ENCODE peak calls at places on chromosomes 11 and 22, in five cellular contexts. X is CD8-positive, alpha-beta T cell; D is BE2C; I is WERI-Rb-1; W is aorta. J is an unnamed sample.

GRCh38 chr11:26286472-26287066 is 45.4 kb upstream of the ANO3 start:
- DNase-seq in X (no peak), D (peak; percentile 35), I (peak; percentile 23), W (no peak), J (peak; percentile 48)

GRCh38 chr11:126352934-126353801 is 2.3 kb upstream of the ST3GAL4 start:
- DNase-seq in X (no peak), D (no peak), I (peak; percentile 65), W (peak; percentile 4), J (peak; percentile 47)

GRCh38 chr22:47419239-47419638 is 656.8 kb downstream of the TBC1D22A start:
- DNase-seq in X (no peak), D (no peak), I (no peak), W (no peak), J (no peak)

GRCh38 chr11:74171630-74172465 is 759 bp downstream of the PPME1 start:
- DNase-seq in X (no peak), D (no peak), I (no peak), W (no peak), J (peak; percentile 14)

GRCh38 chr11:76077575-76078150 is 128.6 kb downstream of the WNT11 start:
- DNase-seq in X (no peak), D (no peak), I (no peak), W (no peak), J (peak; percentile 15)

GRCh38 chr22:21652010-21652546 is 10.0 kb downstream of the SDF2L1 start:
- DNase-seq in X (peak; percentile 75), D (peak; percentile 96), I (peak; percentile 93), W (peak; percentile 96), J (peak; percentile 96)

GRCh38 chr22:38135133-38135706 is 24.7 kb upstream of the BAIAP2L2 start:
- DNase-seq in X (no peak), D (peak; percentile 67), I (no peak), W (peak; percentile 68), J (no peak)

GRCh38 chr22:33440756-33441155 is 382.6 kb upstream of the SYN3 start:
- DNase-seq in X (no peak), D (no peak), I (no peak), W (no peak), J (no peak)

GRCh38 chr11:1267441-1268100 is 41.9 kb downstream of the TOLLIP start:
- DNase-seq in X (no peak), D (no peak), I (no peak), W (no peak), J (no peak)

GRCh38 chr11:101446238-101446637 is 137.6 kb downstream of the TRPC6 start:
- DNase-seq in X (no peak), D (no peak), I (no peak), W (no peak), J (no peak)

GRCh38 chr11:76217653-76218160 is 11.4 kb upstream of the WNT11 start:
- DNase-seq in X (no peak), D (no peak), I (no peak), W (peak; percentile 64), J (no peak)

GRCh38 chr11:65851811-65852507 is 6.0 kb downstream of the CFL1 start:
- DNase-seq in X (no peak), D (no peak), I (no peak), W (peak; percentile 59), J (no peak)

GRCh38 chr22:39097098-39098020 is at the start of gene APOBEC3H:
- DNase-seq in X (no peak), D (no peak), I (no peak), W (peak; percentile 77), J (no peak)

GRCh38 chr11:34940026-34940677 is 23.7 kb downstream of the PDHX start:
- DNase-seq in X (no peak), D (no peak), I (no peak), W (no peak), J (no peak)

GRCh38 chr11:66045177-66045639 is 3.8 kb downstream of the GAL3ST3 start:
- DNase-seq in X (peak; percentile 77), D (peak; percentile 87), I (peak; percentile 89), W (peak; percentile 93), J (peak; percentile 92)

GRCh38 chr11:110529043-110529442 is 99.3 kb downstream of the FDX1 start:
- DNase-seq in X (no peak), D (no peak), I (no peak), W (no peak), J (peak; percentile 25)

GRCh38 chr11:73308963-73309960 is 1.2 kb downstream of the ARHGEF17 start:
- DNase-seq in X (no peak), D (peak; percentile 52), I (no peak), W (peak; percentile 96), J (peak; percentile 74)

GRCh38 chr22:50157976-50158375 is 12.6 kb upstream of the PANX2 start:
- DNase-seq in X (no peak), D (no peak), I (no peak), W (peak; percentile 51), J (no peak)

GRCh38 chr11:9577551-9577950 is 4.1 kb downstream of the WEE1 start:
- DNase-seq in X (no peak), D (no peak), I (no peak), W (no peak), J (no peak)

GRCh38 chr11:120013325-120014250 is 124.3 kb downstream of the TRIM29 start:
- DNase-seq in X (no peak), D (peak; percentile 91), I (peak; percentile 81), W (no peak), J (peak; percentile 88)

GRCh38 chr11:31826530-31827438 is 15.7 kb upstream of the PAX6 start:
- DNase-seq in X (no peak), D (no peak), I (no peak), W (no peak), J (no peak)

GRCh38 chr11:64121637-64122410 is 44.1 kb downstream of the MACROD1 start:
- DNase-seq in X (no peak), D (no peak), I (no peak), W (no peak), J (no peak)

GRCh38 chr11:65522640-65523322 is 2.1 kb upstream of the SCYL1 start:
- DNase-seq in X (no peak), D (no peak), I (no peak), W (peak; percentile 19), J (no peak)

GRCh38 chr22:42993651-42994275 is 21.2 kb downstream of the PACSIN2 start:
- DNase-seq in X (no peak), D (no peak), I (no peak), W (peak; percentile 63), J (no peak)

GRCh38 chr11:86152006-86152862 is 83.3 kb upstream of the PICALM start:
- DNase-seq in X (no peak), D (no peak), I (no peak), W (no peak), J (no peak)

DNA sequence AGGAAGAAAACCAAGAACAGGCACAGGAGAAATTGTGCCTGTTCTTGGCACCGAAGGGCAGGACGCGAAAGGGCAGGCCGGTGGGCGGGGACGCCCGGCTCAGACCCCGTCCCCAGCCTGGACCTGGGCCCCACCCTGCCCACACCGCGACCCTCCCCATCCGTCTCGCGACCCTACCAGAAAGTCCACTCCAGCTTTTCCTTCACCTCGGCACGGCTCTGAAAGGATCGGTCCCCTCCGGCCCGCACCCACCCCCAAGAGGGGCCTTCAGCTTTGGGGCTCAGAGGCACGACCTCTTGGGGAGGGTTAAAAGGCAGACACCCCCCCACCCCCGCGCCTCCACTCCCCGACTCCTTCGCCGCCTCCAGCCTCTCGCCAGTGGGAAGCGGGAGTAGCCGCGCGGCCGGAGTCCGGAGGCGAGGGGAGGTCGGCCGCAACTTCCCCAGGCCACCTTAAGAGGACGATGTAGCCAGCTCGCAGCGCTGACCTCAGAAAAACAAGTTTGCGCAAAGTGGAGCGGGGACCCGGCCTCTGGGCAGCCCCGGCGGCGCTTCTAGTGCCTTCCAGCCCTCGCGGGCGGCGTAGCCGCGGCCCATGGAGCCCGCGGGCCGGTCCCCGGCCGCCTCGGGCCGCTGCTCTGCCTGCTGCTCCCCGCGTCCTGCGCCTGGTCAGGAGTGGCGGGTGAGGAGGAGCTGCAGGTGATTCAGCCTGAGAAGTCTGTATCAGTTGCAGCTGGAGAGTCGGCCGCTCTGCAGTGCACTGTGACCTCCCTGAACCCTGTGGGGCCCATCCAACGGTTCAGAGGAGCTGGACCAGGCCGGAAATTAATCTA is 4.3 kb downstream of the SEC14L6 start:
- DNase-seq in X (no peak), D (no peak), I (no peak), W (no peak), J (no peak)
- H3K4me3 ChIP-seq in X (no peak overlapping the region), D (no peak overlapping the region), I (no peak overlapping the region), W (peak overlapping the region; percentile 30), J (no peak overlapping the region)

DNA sequence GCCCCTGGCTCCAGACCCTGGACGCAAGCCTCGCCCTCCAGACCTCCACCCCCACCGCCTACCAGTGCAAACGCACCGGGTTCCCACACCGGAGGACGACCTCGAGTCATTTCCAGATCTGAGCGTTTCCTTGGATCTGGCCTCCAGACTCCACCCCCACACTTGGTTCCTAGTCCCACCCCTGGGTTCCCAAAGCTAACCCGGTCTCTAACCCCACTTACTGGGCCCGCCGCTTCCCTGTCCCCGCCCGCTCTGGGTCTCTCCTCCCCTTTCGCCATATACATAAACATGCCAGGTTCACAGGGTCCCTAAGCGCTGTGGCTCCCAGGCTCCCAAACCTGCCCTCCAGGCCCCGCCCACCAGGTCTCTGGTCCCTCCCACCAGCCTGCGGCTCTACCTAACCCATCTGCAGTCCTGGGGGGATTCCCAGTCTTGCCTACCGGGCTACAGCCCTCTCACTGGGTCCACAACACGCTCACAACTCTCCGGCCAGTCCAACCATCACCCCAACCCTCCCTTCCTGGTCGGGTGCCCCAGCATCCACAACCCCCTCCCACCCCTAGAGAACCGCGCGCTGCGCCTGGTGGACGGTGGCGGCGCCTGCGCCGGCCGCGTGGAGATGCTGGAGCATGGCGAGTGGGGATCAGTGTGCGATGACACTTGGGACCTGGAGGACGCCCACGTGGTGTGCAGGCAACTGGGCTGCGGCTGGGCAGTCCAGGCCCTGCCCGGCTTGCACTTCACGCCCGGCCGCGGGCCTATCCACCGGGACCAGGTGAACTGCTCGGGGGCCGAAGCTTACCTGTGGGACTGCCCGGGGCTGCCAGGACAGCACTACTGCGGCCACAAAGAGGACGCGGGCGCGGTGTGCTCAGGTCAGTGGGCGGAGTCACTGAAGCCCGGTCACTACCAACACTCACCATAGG is 36.8 kb downstream of the CD6 start:
- DNase-seq in X (no peak), D (no peak), I (no peak), W (peak; percentile 73), J (peak; percentile 37)
- H3K4me3 ChIP-seq in X (no peak overlapping the region), D (no peak overlapping the region), I (peak overlapping the region; percentile 32), W (no peak overlapping the region), J (peak overlapping the region; percentile 37)

DNA sequence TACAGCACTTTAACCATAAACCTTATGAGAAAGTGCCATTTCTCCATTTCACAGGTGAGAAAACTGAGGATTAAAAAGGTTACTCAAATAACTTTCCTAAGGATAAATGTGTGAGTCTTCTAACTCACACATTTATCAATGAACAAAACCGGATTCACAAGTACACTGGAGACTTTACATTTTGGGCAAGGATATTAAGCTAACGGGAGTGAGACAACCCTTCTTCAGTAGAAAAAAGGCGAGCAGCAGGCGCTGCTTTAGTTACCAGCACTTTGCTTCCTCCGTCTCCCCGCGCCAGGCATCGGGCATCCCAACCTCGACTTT is 356 bp upstream of the TTC12 start:
- DNase-seq in X (no peak), D (no peak), I (no peak), W (no peak), J (no peak)
- H3K4me3 ChIP-seq in X (peak overlapping the region; percentile 59), D (peak overlapping the region; percentile 85), I (peak overlapping the region; percentile 86), W (no peak overlapping the region), J (no peak overlapping the region)

DNA sequence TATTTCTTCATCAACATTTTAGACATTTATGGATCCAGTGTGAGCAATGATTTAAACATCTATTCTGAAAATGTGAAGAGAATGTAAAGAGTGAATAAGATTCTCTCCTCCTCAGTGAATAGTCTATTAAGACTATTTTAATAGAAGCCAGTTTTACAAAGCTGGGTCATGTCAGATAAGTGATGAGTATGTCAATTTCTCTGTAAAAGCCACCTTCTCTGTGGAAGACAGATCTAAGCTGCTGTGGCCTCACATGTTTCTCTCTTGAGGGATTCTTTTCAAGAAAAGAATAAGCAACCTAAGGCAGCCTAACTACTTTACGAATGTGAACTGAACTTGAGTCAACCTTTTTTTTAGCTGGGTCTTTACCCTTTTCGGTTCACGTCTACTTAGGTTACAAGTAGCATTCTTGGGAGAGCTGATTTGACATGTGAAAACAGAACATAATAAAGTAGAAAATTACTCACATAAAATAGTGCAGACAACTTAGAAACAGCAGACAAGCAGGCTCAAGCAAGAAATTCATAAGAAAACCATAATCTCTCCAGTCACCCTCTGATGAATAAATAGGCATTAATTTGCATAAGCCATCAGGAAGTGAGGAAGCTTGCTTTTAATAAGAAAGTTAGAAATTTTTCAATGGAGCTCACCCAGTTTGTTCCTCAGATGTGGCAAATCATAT is 9.9 kb downstream of the CTSC start:
- DNase-seq in X (no peak), D (no peak), I (no peak), W (no peak), J (peak; percentile 56)
- H3K4me3 ChIP-seq in X (no peak overlapping the region), D (no peak overlapping the region), I (no peak overlapping the region), W (no peak overlapping the region), J (no peak overlapping the region)